ENCODE peak calls at places on chromosomes 2 and 18, in nine cellular contexts. One of them, this sample, is unnamed.

GRCh38 chr18:48594725-48595124 is 55.9 kb downstream of the CTIF start:
- DNase-seq in astrocyte of the spinal cord: no peak
- DNase-seq in A549: no peak
- DNase-seq in fibroblast of the conjunctiva: no peak
- DNase-seq in esophagus squamous epithelium: no peak
- DNase-seq in midbrain: no peak
- DNase-seq in dermis microvascular lymphatic vessel endothelial cell: no peak
- DNase-seq in cerebellum: peak
- DNase-seq in mesenteric fat pad: no peak
- DNase-seq in this sample: no peak

GRCh38 chr2:149561309-149561926 is 26.2 kb downstream of the MMADHC start:
- DNase-seq in midbrain: peak
- DNase-seq in dermis microvascular lymphatic vessel endothelial cell: peak
- DNase-seq in cerebellum: peak
- DNase-seq in astrocyte of the spinal cord: peak
- DNase-seq in fibroblast of the conjunctiva: no peak
- DNase-seq in mesenteric fat pad: no peak
- DNase-seq in esophagus squamous epithelium: no peak
- DNase-seq in A549: no peak
- DNase-seq in this sample: peak

GRCh38 chr2:234495076-234495800 is 1.6 kb downstream of the ARL4C start:
- DNase-seq in midbrain: no peak
- DNase-seq in esophagus squamous epithelium: no peak
- DNase-seq in fibroblast of the conjunctiva: no peak
- DNase-seq in astrocyte of the spinal cord: no peak
- DNase-seq in dermis microvascular lymphatic vessel endothelial cell: peak
- DNase-seq in mesenteric fat pad: no peak
- DNase-seq in A549: no peak
- DNase-seq in cerebellum: peak
- DNase-seq in this sample: no peak

GRCh38 chr2:167028503-167028902 is 140.2 kb downstream of the XIRP2 start:
- DNase-seq in fibroblast of the conjunctiva: no peak
- DNase-seq in esophagus squamous epithelium: no peak
- DNase-seq in mesenteric fat pad: no peak
- DNase-seq in cerebellum: no peak
- DNase-seq in midbrain: no peak
- DNase-seq in dermis microvascular lymphatic vessel endothelial cell: no peak
- DNase-seq in astrocyte of the spinal cord: no peak
- DNase-seq in A549: no peak
- DNase-seq in this sample: no peak

GRCh38 chr2:98869868-98870267 is 66.2 kb downstream of the CRACDL start:
- DNase-seq in cerebellum: peak
- DNase-seq in fibroblast of the conjunctiva: no peak
- DNase-seq in dermis microvascular lymphatic vessel endothelial cell: no peak
- DNase-seq in A549: no peak
- DNase-seq in esophagus squamous epithelium: no peak
- DNase-seq in mesenteric fat pad: no peak
- DNase-seq in astrocyte of the spinal cord: no peak
- DNase-seq in midbrain: no peak
- DNase-seq in this sample: no peak

GRCh38 chr2:42196403-42197267 is 27.5 kb downstream of the EML4 start:
- DNase-seq in cerebellum: no peak
- DNase-seq in fibroblast of the conjunctiva: no peak
- DNase-seq in esophagus squamous epithelium: no peak
- DNase-seq in mesenteric fat pad: no peak
- DNase-seq in A549: peak
- DNase-seq in astrocyte of the spinal cord: peak
- DNase-seq in midbrain: peak
- DNase-seq in dermis microvascular lymphatic vessel endothelial cell: peak
- DNase-seq in this sample: peak

GRCh38 chr18:36576339-36576738 is 252.5 kb downstream of the TPGS2 start:
- DNase-seq in cerebellum: no peak
- DNase-seq in esophagus squamous epithelium: no peak
- DNase-seq in fibroblast of the conjunctiva: no peak
- DNase-seq in A549: no peak
- DNase-seq in astrocyte of the spinal cord: no peak
- DNase-seq in dermis microvascular lymphatic vessel endothelial cell: no peak
- DNase-seq in mesenteric fat pad: no peak
- DNase-seq in midbrain: no peak
- DNase-seq in this sample: no peak

GRCh38 chr2:237892936-237893595 is 33.6 kb downstream of the RAMP1 start:
- DNase-seq in esophagus squamous epithelium: no peak
- DNase-seq in dermis microvascular lymphatic vessel endothelial cell: peak
- DNase-seq in cerebellum: no peak
- DNase-seq in astrocyte of the spinal cord: no peak
- DNase-seq in A549: no peak
- DNase-seq in mesenteric fat pad: no peak
- DNase-seq in fibroblast of the conjunctiva: no peak
- DNase-seq in midbrain: no peak
- DNase-seq in this sample: no peak

GRCh38 chr2:227411320-227411989 is 23.7 kb upstream of the SCYGR1 start:
- DNase-seq in astrocyte of the spinal cord: peak
- DNase-seq in fibroblast of the conjunctiva: no peak
- DNase-seq in dermis microvascular lymphatic vessel endothelial cell: no peak
- DNase-seq in midbrain: no peak
- DNase-seq in A549: no peak
- DNase-seq in esophagus squamous epithelium: no peak
- DNase-seq in mesenteric fat pad: no peak
- DNase-seq in cerebellum: no peak
- DNase-seq in this sample: no peak

GRCh38 chr18:25005602-25006375 is 346.2 kb downstream of the ZNF521 start:
- DNase-seq in esophagus squamous epithelium: no peak
- DNase-seq in dermis microvascular lymphatic vessel endothelial cell: peak
- DNase-seq in A549: no peak
- DNase-seq in astrocyte of the spinal cord: peak
- DNase-seq in fibroblast of the conjunctiva: peak
- DNase-seq in midbrain: no peak
- DNase-seq in mesenteric fat pad: no peak
- DNase-seq in cerebellum: no peak
- DNase-seq in this sample: no peak

GRCh38 chr18:54734059-54734458 is 94.2 kb upstream of the RAB27B start:
- DNase-seq in midbrain: no peak
- DNase-seq in astrocyte of the spinal cord: peak
- DNase-seq in dermis microvascular lymphatic vessel endothelial cell: no peak
- DNase-seq in A549: peak
- DNase-seq in fibroblast of the conjunctiva: peak
- DNase-seq in mesenteric fat pad: no peak
- DNase-seq in esophagus squamous epithelium: no peak
- DNase-seq in cerebellum: no peak
- DNase-seq in this sample: no peak